ENCODE peak calls at places on chromosome 7, in four cellular contexts. Q is IMR-90, T is transverse colon, X is cardiac muscle cell. N is an unnamed sample.

GRCh38 chr7:4871056-4871680 is 9.3 kb upstream of the PAPOLB start:
- DNase-seq in Q (no peak), T (no peak), X (peak; percentile 32), N (no peak)

GRCh38 chr7:71497233-71497946 is 365.4 kb downstream of the GALNT17 start:
- DNase-seq in Q (no peak), T (no peak), X (no peak), N (no peak)

GRCh38 chr7:132187391-132187790 is 388.9 kb downstream of the PLXNA4 start:
- DNase-seq in Q (no peak), T (no peak), X (no peak), N (no peak)

GRCh38 chr7:150357277-150357676 is 11.3 kb upstream of the REPIN1 start:
- DNase-seq in Q (no peak), T (no peak), X (no peak), N (no peak)

GRCh38 chr7:37342665-37343471 is 105.8 kb downstream of the ELMO1 start:
- DNase-seq in Q (no peak), T (peak; percentile 51), X (no peak), N (peak; percentile 27)

GRCh38 chr7:117834983-117835664 is 38.1 kb downstream of the CTTNBP2 start:
- DNase-seq in Q (no peak), T (no peak), X (no peak), N (no peak)

GRCh38 chr7:157150825-157151412 is 12.2 kb downstream of the UBE3C start:
- DNase-seq in Q (peak; percentile 41), T (no peak), X (peak; percentile 74), N (no peak)

GRCh38 chr7:121006731-121007315 is 18.3 kb downstream of the CPED1 start:
- DNase-seq in Q (no peak), T (no peak), X (no peak), N (no peak)

GRCh38 chr7:83835424-83835823 is 186.5 kb upstream of the SEMA3E start:
- DNase-seq in Q (no peak), T (no peak), X (no peak), N (no peak)

GRCh38 chr7:40986351-40986873 is 716.5 kb downstream of the INHBA start:
- DNase-seq in Q (peak; percentile 98), T (no peak), X (no peak), N (peak; percentile 16)

GRCh38 chr7:46485481-46486065 is 564.5 kb upstream of the IGFBP3 start:
- DNase-seq in Q (peak; percentile 90), T (no peak), X (no peak), N (no peak)

GRCh38 chr7:73376671-73377412 is 48.9 kb downstream of the FKBP6 start:
- DNase-seq in Q (no peak), T (no peak), X (no peak), N (no peak)

GRCh38 chr7:38411404-38411803 is 138.0 kb upstream of the TARP start:
- DNase-seq in Q (peak; percentile 13), T (no peak), X (peak; percentile 13), N (no peak)

GRCh38 chr7:123220396-123220795 is 20.6 kb upstream of the SLC13A1 start:
- DNase-seq in Q (no peak), T (no peak), X (no peak), N (no peak)

GRCh38 chr7:27890205-27890849 is 150.4 kb downstream of the TAX1BP1 start:
- DNase-seq in Q (no peak), T (no peak), X (no peak), N (no peak)

GRCh38 chr7:134920026-134920758 is 66.1 kb upstream of the AGBL3 start:
- DNase-seq in Q (peak; percentile 97), T (no peak), X (no peak), N (no peak)

GRCh38 chr7:45402480-45403218 is 171.5 kb upstream of the ADCY1 start:
- DNase-seq in Q (peak; percentile 31), T (no peak), X (no peak), N (peak; percentile 1)

DNA sequence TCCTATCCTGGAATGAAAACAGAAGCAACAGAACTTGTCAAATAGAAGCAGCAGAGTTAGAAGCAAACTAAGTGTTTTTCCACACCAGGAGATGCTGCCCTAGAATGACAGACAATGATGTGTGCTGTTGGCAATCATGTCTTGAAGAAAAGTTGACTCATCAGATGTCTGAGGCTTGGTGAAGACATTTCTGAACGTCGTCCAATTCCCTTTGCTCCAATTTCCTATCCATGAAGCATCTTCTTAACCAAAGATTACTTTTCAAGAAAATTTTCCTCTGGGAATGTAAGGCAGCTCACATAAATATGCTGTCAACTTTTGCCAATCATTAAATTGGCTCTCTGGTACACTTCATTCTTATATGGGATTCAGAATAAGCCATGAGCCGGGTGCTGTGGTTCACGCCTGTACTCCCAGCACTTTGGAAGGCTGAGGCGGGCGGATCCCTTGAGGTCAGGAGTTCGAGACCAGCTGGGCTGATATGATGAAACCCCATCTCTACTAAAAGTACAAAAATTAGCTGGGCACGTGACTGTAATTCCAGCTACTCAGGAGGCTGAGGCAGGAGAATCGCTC is 34.6 kb downstream of the MALSU1 start:
- DNase-seq in Q (peak; percentile 96), T (no peak), X (no peak), N (no peak)
- H3K27ac ChIP-seq in Q (peak overlapping the region; percentile 77), T (peak overlapping the region; percentile 23), X (no peak overlapping the region), N (no peak overlapping the region)

DNA sequence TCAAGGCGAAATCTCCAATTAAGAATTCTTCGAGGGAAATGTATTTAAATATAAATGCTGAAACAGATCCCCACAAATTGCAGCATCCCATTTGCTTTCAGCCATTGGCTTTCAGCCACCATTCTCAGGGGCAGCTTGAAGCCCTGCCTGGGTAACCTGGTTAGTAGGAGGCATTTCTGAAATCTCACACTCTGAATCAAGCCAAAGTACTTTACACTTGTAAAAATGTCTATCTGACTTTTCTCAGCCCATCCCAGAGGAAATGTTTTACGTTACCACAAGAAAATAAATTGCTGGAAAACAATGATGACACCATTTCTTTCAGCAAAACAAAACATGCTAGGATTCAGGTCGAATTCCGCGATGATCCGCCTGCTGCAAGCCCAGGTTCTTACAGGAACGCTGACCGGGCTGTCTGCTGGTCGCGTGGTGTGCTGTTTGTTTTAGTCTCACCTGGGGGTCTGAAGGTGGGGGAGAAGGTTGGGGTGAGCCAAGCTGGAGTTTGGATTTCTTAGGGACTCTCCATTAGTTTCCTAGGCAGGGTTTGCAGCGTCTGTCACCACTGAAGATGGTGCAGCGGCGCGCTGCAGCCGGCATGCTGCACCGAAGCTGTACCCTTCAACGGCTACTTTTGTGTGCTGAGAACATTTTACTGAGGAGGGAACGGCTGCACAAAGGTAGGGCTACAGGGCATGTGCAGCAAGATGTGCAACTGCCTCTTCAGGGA is 48.8 kb downstream of the GCC1 start:
- DNase-seq in Q (no peak), T (no peak), X (no peak), N (no peak)
- H3K27me3 ChIP-seq in Q (peaks cover 25% of the 10 kb centered on the region), T (peaks cover 32% of the 10 kb centered on the region), X (peaks cover 23% of the 10 kb centered on the region), N (peaks cover 6% of the 10 kb centered on the region)

GRCh38 chr7:126460664-126461063 is 792.1 kb downstream of the GRM8 start:
- DNase-seq in Q (no peak), T (no peak), X (no peak), N (no peak)
- H3K9me3 ChIP-seq in Q (no peaks in the 10 kb centered on the region), T (no peaks in the 10 kb centered on the region), X (no peaks in the 10 kb centered on the region), N (no peaks in the 10 kb centered on the region)

GRCh38 chr7:50309130-50309478 is 4.6 kb downstream of the IKZF1 start:
- DNase-seq in Q (no peak), T (no peak), X (no peak), N (no peak)

GRCh38 chr7:50306491-50307367 is 2.2 kb downstream of the IKZF1 start:
- DNase-seq in Q (no peak), T (no peak), X (no peak), N (no peak)

GRCh38 chr7:50307368-50308012 is 3.0 kb downstream of the IKZF1 start:
- DNase-seq in Q (no peak), T (peak; percentile 59), X (peak; percentile 30), N (peak; percentile 52)

GRCh38 chr7:50309736-50310135 is 5.2 kb downstream of the IKZF1 start:
- DNase-seq in Q (no peak), T (no peak), X (no peak), N (no peak)

DNA sequence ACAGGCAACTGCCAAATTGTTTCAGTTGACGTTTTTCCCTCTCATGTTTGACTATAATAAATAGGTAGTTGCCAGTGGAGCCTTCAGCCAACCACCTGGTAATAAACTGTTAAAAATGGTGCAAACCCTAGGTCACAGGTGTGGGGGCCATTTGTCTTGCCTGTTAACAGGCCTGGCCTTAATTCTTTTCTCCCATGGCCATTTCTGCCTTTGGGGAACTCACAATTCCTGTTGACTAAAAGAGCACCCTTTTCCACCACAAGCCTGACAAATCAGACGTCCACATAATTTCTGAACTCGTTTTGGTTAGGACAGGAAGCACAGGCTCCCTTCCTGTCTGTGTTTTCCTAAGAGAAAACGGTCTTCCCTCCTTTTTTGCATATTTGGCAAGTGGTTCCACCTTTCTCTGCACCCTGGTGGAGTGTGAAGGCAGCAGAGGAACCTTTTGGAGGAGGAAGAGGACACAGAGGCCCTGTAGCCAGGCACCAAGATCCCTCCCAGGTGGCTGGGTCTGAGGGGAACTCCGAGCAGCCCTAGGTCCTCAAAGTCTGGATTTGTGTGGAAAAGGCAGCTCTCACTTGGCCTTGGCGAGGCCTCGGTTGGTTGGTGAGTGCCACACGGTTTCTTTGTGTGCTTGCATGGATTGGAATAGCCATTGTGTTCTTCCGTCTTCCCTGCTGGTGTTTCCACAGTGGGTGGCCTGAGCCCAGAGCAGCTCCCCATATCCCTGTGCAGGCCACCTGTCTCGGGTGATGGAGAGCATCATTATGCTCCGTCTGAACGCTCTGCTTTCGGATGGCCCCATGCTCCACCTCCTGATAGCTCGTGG is 4.0 kb downstream of the IKZF1 start:
- DNase-seq in Q (no peak), T (no peak), X (no peak), N (no peak)
- H3K27ac ChIP-seq in Q (no peak overlapping the region), T (peak overlapping the region; percentile 79), X (no peak overlapping the region), N (peak overlapping the region; percentile 84)

N was measured in small intestine.